ENCODE peak calls at places on chromosomes 16 and 17, in six cellular contexts. V is mucosa of descending colon, M is epithelial cell of proximal tubule, C is lower lobe of right lung, N is astrocyte of the spinal cord, E is left ventricle myocardium inferior. S is an unnamed sample.
A peak's percentile ranks its signal among the peaks of the same experiment; 100 is the strongest.

GRCh38 chr16:50267151-50267631 is 840 bp downstream of the ADCY7 start:
- DNase-seq in E (no peak), V (no peak), N (no peak), M (no peak), C (peak; percentile 37), S (no peak)

GRCh38 chr16:66845791-66846221 is 1.6 kb downstream of the CA7 start:
- DNase-seq in E (no peak), C (no peak), M (no peak), V (no peak), N (no peak), S (no peak)

GRCh38 chr17:60398227-60398959 is 6.5 kb upstream of the USP32 start:
- DNase-seq in C (no peak), M (no peak), N (no peak), V (no peak), E (no peak), S (peak; percentile 36)

GRCh38 chr16:21647562-21648164 is 4.7 kb downstream of the IGSF6 start:
- DNase-seq in C (no peak), N (no peak), V (no peak), E (no peak), M (no peak), S (no peak)

GRCh38 chr16:4506450-4506849 is 30.3 kb downstream of the HMOX2 start:
- DNase-seq in E (no peak), M (no peak), N (peak; percentile 78), V (peak; percentile 79), C (no peak), S (peak; percentile 31)

GRCh38 chr16:48561960-48562393 is 48.0 kb downstream of the N4BP1 start:
- DNase-seq in C (no peak), E (no peak), M (no peak), V (no peak), N (peak; percentile 59), S (no peak)

GRCh38 chr17:181213-182163 is at the start of gene DOC2B:
- DNase-seq in E (peak; percentile 61), M (no peak), C (peak; percentile 68), N (no peak), V (peak; percentile 34), S (no peak)

GRCh38 chr16:84082110-84082509 is 34.6 kb downstream of the MBTPS1 start:
- DNase-seq in V (no peak), M (no peak), N (no peak), E (no peak), C (no peak), S (no peak)

GRCh38 chr17:70011750-70012149 is 63.3 kb upstream of the KCNJ16 start:
- DNase-seq in N (no peak), E (no peak), C (no peak), M (no peak), V (no peak), S (no peak)

GRCh38 chr17:77540975-77541374 is 400.2 kb downstream of the SEC14L1 start:
- DNase-seq in E (no peak), M (no peak), N (no peak), V (no peak), C (peak; percentile 21), S (no peak)

GRCh38 chr17:77542551-77543490 is 402.1 kb downstream of the SEC14L1 start:
- DNase-seq in E (peak; percentile 81), V (peak; percentile 86), M (peak; percentile 18), N (peak; percentile 80), C (peak; percentile 81), S (peak; percentile 35)

GRCh38 chr17:77543779-77544178 is 403.0 kb downstream of the SEC14L1 start:
- DNase-seq in M (no peak), V (peak; percentile 66), C (no peak), E (no peak), N (no peak), S (no peak)

GRCh38 chr17:77540531-77540930 is 399.8 kb downstream of the SEC14L1 start:
- DNase-seq in C (peak; percentile 32), E (no peak), N (no peak), V (no peak), M (no peak), S (no peak)

DNA sequence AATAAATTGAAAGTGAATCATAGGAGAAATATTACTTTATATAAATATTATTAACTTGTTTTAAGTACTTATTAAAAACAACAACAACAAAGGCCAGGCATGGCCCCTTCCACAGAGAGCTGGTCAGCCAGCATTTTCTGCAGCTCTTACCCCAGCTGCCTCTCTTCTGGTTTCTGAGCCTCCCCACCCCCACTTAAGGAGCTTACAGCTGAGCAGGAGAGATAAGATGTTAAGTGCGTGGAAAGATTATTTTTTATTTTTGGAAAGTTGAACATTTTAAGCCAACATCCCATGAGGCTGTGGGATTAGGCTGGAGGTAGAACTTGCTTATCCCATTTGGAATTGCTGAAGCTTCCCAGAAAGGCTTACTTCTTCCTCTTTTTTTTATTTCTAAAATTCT is 401.2 kb downstream of the SEC14L1 start:
- DNase-seq in E (no peak), V (no peak), N (no peak), C (no peak), M (no peak), S (no peak)
- TF ChIP-seq CTCF in E (no peak), V (no peak), N (no peak), C (no peak), M (no peak), S (no peak)

GRCh38 chr17:46063239-46063638 is 64.2 kb downstream of the STH start:
- DNase-seq in M (peak; percentile 76), N (peak; percentile 74), C (no peak), V (no peak), E (no peak), S (no peak)

GRCh38 chr17:46064460-46064859 is 65.4 kb downstream of the STH start:
- DNase-seq in V (no peak), M (no peak), E (no peak), C (no peak), N (no peak), S (no peak)

GRCh38 chr17:46060461-46060860 is 61.4 kb downstream of the STH start:
- DNase-seq in E (no peak), V (no peak), C (no peak), M (no peak), N (no peak), S (no peak)

GRCh38 chr17:46059457-46059856 is 60.4 kb downstream of the STH start:
- DNase-seq in N (no peak), M (no peak), C (no peak), V (no peak), E (no peak), S (no peak)

DNA sequence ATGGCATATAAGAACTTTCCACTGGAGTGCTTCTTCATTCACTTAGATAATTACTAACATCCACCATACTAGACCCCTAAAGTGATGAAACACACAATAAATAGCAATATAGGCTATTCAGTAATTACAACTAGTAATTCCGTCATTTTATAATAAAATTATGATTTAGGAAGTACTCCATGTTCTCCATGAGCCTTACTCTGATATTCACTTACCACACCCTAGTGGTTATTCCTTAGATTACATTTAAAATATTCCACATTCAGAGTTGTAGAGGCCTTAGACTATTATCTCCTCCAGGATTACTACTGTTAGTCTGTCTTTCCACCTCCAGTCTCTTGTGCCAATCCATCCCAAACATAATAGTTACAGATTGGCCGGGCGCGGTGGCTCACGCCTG is 62.4 kb downstream of the STH start:
- DNase-seq in V (no peak), M (no peak), N (peak; percentile 23), C (no peak), E (no peak), S (no peak)
- TF ChIP-seq CTCF in V (no peak), M (peak; percentile 34), N (peak; percentile 18), C (peak; percentile 30), E (peak; percentile 41), S (no peak)

GRCh38 chr17:50114849-50115357 is 15.1 kb downstream of the SAMD14 start:
- DNase-seq in E (no peak), M (no peak), V (peak; percentile 80), N (peak; percentile 70), C (no peak), S (no peak)
- TF ChIP-seq CTCF in E (peak; percentile 67), M (peak; percentile 83), V (peak; percentile 44), N (peak; percentile 79), C (peak; percentile 59), S (no peak)

GRCh38 chr17:7848131-7848579 is 6.7 kb upstream of the TMEM88 start:
- DNase-seq in E (no peak), N (no peak), V (no peak), C (peak; percentile 44), M (no peak), S (no peak)

GRCh38 chr17:7844292-7845154 is 10.3 kb upstream of the TMEM88 start:
- DNase-seq in V (peak; percentile 91), C (peak; percentile 92), M (no peak), N (peak; percentile 93), E (peak; percentile 88), S (peak; percentile 83)

GRCh38 chr17:7846765-7847661 is 7.9 kb upstream of the TMEM88 start:
- DNase-seq in E (no peak), C (peak; percentile 46), N (no peak), M (no peak), V (peak; percentile 30), S (no peak)

GRCh38 chr17:7845359-7846062 is 9.4 kb upstream of the TMEM88 start:
- DNase-seq in M (no peak), N (no peak), V (no peak), E (no peak), C (peak; percentile 44), S (no peak)

GRCh38 chr17:7846063-7846735 is 8.7 kb upstream of the TMEM88 start:
- DNase-seq in V (peak; percentile 12), C (peak; percentile 44), N (no peak), M (no peak), E (no peak), S (peak; percentile 15)
- TF ChIP-seq CTCF in V (no peak), C (no peak), N (no peak), M (no peak), E (no peak), S (no peak)